ENCODE peak calls at places on chromosomes 3 and 15, in six cellular contexts. L is HCT116, W is H1, S is HEK293T, N is WTC11, E is GM12878. K is an unnamed sample.

GRCh38 chr3:73848173-73848751 is 223.5 kb upstream of the PDZRN3 start:
- DNase-seq in S (peak; percentile 25), N (no peak), L (no peak), E (no peak), W (no peak), K (peak; percentile 3)

GRCh38 chr3:44963571-44964325 is 12.2 kb downstream of the ZDHHC3 start:
- DNase-seq in L (no peak), E (no peak), W (no peak), N (no peak), S (no peak), K (no peak)

GRCh38 chr15:39133201-39133600 is 447.7 kb upstream of the THBS1 start:
- DNase-seq in S (no peak), L (no peak), N (no peak), E (no peak), W (no peak), K (no peak)

GRCh38 chr15:64895285-64896065 is 16.2 kb upstream of the ANKDD1A start:
- DNase-seq in E (peak; percentile 77), S (no peak), N (no peak), W (no peak), L (no peak), K (no peak)

GRCh38 chr15:36005542-36005941 is 459.6 kb upstream of the DPH6 start:
- DNase-seq in L (no peak), S (no peak), W (no peak), N (no peak), E (no peak), K (no peak)

GRCh38 chr3:22977650-22978289 is 225.4 kb upstream of the UBE2E2 start:
- DNase-seq in W (no peak), N (no peak), S (no peak), E (no peak), L (no peak), K (no peak)

GRCh38 chr3:141104151-141104741 is 53.1 kb downstream of the SPSB4 start:
- DNase-seq in W (no peak), S (no peak), N (no peak), L (no peak), E (no peak), K (no peak)

GRCh38 chr3:50322386-50323091 is at the start of gene HYAL2:
- DNase-seq in W (peak; percentile 76), N (peak; percentile 65), E (no peak), S (no peak), L (no peak), K (no peak)

GRCh38 chr15:25054329-25054728 is 99.5 kb downstream of the SNRPN start:
- DNase-seq in W (no peak), E (no peak), N (no peak), S (no peak), L (no peak), K (no peak)

GRCh38 chr15:40829155-40829554 is 647 bp upstream of the PPP1R14D start:
- DNase-seq in S (no peak), L (no peak), E (no peak), N (no peak), W (no peak), K (no peak)
- TF ChIP-seq SP1 in S (no peak), L (no peak), E (no peak), N (no peak), W (no peak), K (no peak)

GRCh38 chr3:127646501-127647046 is 17.6 kb downstream of the PODXL2 start:
- DNase-seq in S (no peak), N (no peak), L (no peak), E (no peak), W (no peak), K (no peak)
- TF ChIP-seq SP1 in S (no peak), N (no peak), L (no peak), E (no peak), W (no peak), K (no peak)

DNA sequence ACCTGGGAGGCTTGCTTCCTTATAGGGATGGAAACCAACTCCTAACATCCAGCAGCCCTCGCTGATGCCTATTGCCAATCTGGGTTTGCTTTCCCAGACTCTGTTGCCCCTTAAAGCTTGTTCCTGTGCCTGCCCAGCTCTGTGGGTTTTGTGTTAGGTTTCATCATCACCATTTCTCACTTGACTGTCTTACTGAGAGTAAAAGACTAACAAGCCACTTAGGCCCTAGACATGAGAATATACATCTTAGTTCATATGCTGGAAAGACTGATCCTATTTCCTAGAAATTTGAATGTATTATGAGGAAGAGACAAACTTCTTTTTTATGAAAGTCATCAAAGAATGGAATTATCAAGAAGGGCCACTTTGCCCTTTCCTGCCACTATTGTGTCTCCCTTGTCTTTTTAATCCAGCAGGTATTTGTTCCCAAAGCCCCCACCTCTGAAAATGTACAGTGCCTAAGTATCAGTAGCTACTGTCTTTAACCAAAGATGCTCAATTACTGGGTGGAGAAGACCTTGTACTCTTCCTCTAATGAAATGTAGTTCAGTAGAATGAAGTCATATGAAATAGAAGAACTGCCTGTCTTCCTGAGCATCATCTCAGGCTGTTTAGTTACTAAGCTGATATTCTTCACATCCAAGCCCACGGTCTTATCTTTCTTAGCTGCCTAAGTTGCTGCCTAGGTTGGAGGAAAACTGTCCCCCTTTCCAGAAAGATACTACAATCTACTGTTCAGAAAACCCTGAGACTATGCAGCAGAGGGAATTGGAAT is 59.8 kb upstream of the ZPLD1 start:
- DNase-seq in W (no peak), L (no peak), N (no peak), S (no peak), E (no peak), K (no peak)
- TF ChIP-seq SP1 in W (no peak), L (no peak), N (no peak), S (no peak), E (no peak), K (no peak)

DNA sequence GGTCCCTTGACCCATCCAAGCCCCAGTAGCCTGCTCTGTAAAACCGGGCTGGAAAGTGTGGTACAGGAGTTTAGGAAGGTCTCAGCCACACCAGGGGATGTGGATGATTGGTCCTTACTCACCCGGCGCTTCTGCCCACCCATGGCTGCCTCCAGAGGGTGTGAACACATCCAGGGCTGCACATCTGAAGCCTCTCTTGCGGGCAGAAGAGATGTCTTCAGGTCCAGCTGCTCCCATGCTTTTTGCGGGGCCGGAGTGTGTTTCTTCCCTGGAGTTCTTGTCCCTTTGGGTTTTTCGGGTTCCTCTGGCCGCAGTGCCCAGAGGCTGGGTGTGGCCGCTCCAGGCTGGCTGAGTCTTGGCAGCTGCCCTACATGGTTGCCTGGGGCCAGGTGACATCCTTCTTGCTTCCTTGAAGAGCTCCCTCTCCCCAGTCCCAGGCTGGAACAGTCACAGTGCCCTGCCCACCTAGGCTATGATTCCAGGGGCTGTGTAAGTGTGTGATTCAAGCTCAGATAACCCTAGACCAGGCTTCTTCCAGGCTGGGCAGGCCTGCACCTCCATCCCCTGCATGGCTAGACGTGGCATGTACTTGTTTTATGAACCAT is 33.9 kb downstream of the HDAC11 start:
- DNase-seq in W (no peak), E (no peak), S (no peak), N (no peak), L (no peak), K (no peak)
- TF ChIP-seq SP1 in W (no peak), E (no peak), S (no peak), N (no peak), L (peak; percentile 16), K (no peak)